ENCODE peak calls at places on chromosomes 12 and 14, in eight cellular contexts. One of them, this sample, is unnamed.

GRCh38 chr14:24612186-24612585 is 2.7 kb upstream of the GZMH start:
- DNase-seq in HL-60: no peak
- DNase-seq in cardiac muscle cell: no peak
- DNase-seq in HCT116: no peak
- DNase-seq in GM20000: no peak
- DNase-seq in sigmoid colon: no peak
- DNase-seq in activated B cell treated with CpG ODN at 0.5 μM for 24 hours: no peak
- DNase-seq in endothelial cell: no peak
- DNase-seq in this sample: no peak

GRCh38 chr12:78584695-78585094 is 279.9 kb upstream of the SYT1 start:
- DNase-seq in HL-60: no peak
- DNase-seq in cardiac muscle cell: peak; percentile 12
- DNase-seq in HCT116: peak; percentile 31
- DNase-seq in GM20000: no peak
- DNase-seq in sigmoid colon: no peak
- DNase-seq in activated B cell treated with CpG ODN at 0.5 μM for 24 hours: no peak
- DNase-seq in endothelial cell: peak; percentile 47
- DNase-seq in this sample: no peak

GRCh38 chr12:106767954-106768501 is 6.5 kb upstream of the RIC8B start:
- DNase-seq in HL-60: no peak
- DNase-seq in cardiac muscle cell: peak; percentile 70
- DNase-seq in HCT116: no peak
- DNase-seq in GM20000: no peak
- DNase-seq in sigmoid colon: no peak
- DNase-seq in activated B cell treated with CpG ODN at 0.5 μM for 24 hours: no peak
- DNase-seq in endothelial cell: no peak
- DNase-seq in this sample: no peak

GRCh38 chr12:62813031-62813829 is 121.7 kb downstream of the PPM1H start:
- DNase-seq in HL-60: peak; percentile 23
- DNase-seq in cardiac muscle cell: peak; percentile 87
- DNase-seq in HCT116: peak; percentile 45
- DNase-seq in GM20000: peak; percentile 59
- DNase-seq in sigmoid colon: peak; percentile 76
- DNase-seq in activated B cell treated with CpG ODN at 0.5 μM for 24 hours: no peak
- DNase-seq in endothelial cell: peak; percentile 40
- DNase-seq in this sample: peak; percentile 73

GRCh38 chr14:95255487-95255886 is 64.2 kb downstream of the CLMN start:
- DNase-seq in HL-60: peak; percentile 23
- DNase-seq in cardiac muscle cell: peak; percentile 81
- DNase-seq in HCT116: peak; percentile 38
- DNase-seq in GM20000: peak; percentile 49
- DNase-seq in sigmoid colon: no peak
- DNase-seq in activated B cell treated with CpG ODN at 0.5 μM for 24 hours: no peak
- DNase-seq in endothelial cell: peak; percentile 36
- DNase-seq in this sample: peak; percentile 82

GRCh38 chr14:74978416-74978947 is 23.1 kb upstream of the PGF start:
- DNase-seq in HL-60: no peak
- DNase-seq in cardiac muscle cell: no peak
- DNase-seq in HCT116: no peak
- DNase-seq in GM20000: no peak
- DNase-seq in sigmoid colon: no peak
- DNase-seq in activated B cell treated with CpG ODN at 0.5 μM for 24 hours: no peak
- DNase-seq in endothelial cell: no peak
- DNase-seq in this sample: no peak

GRCh38 chr12:50533203-50533584 is 28.4 kb downstream of the DIP2B start:
- DNase-seq in HL-60: no peak
- DNase-seq in cardiac muscle cell: no peak
- DNase-seq in HCT116: no peak
- DNase-seq in GM20000: no peak
- DNase-seq in sigmoid colon: no peak
- DNase-seq in activated B cell treated with CpG ODN at 0.5 μM for 24 hours: no peak
- DNase-seq in endothelial cell: no peak
- DNase-seq in this sample: no peak

GRCh38 chr14:55212611-55213010 is 21.2 kb upstream of the DLGAP5 start:
- DNase-seq in HL-60: no peak
- DNase-seq in cardiac muscle cell: no peak
- DNase-seq in HCT116: no peak
- DNase-seq in GM20000: no peak
- DNase-seq in sigmoid colon: no peak
- DNase-seq in activated B cell treated with CpG ODN at 0.5 μM for 24 hours: no peak
- DNase-seq in endothelial cell: no peak
- DNase-seq in this sample: no peak

GRCh38 chr12:95608252-95609033 is 57.2 kb upstream of the USP44 start:
- DNase-seq in HL-60: no peak
- DNase-seq in cardiac muscle cell: peak; percentile 66
- DNase-seq in HCT116: no peak
- DNase-seq in GM20000: no peak
- DNase-seq in sigmoid colon: no peak
- DNase-seq in activated B cell treated with CpG ODN at 0.5 μM for 24 hours: no peak
- DNase-seq in endothelial cell: no peak
- DNase-seq in this sample: no peak

GRCh38 chr12:56914256-56914655 is 20.0 kb downstream of the SDR9C7 start:
- DNase-seq in HL-60: no peak
- DNase-seq in cardiac muscle cell: no peak
- DNase-seq in HCT116: no peak
- DNase-seq in GM20000: no peak
- DNase-seq in sigmoid colon: no peak
- DNase-seq in activated B cell treated with CpG ODN at 0.5 μM for 24 hours: no peak
- DNase-seq in endothelial cell: no peak
- DNase-seq in this sample: no peak
- TF ChIP-seq CTCF in HL-60: no peak
- TF ChIP-seq CTCF in cardiac muscle cell: no peak
- TF ChIP-seq CTCF in HCT116: no peak
- TF ChIP-seq CTCF in GM20000: no peak
- TF ChIP-seq CTCF in sigmoid colon: no peak
- TF ChIP-seq CTCF in activated B cell treated with CpG ODN at 0.5 μM for 24 hours: no peak
- TF ChIP-seq CTCF in endothelial cell: no peak
- TF ChIP-seq CTCF in this sample: no peak

GRCh38 chr12:28974166-28974565 is 174.9 kb upstream of the FAR2 start:
- DNase-seq in HL-60: no peak
- DNase-seq in cardiac muscle cell: no peak
- DNase-seq in HCT116: no peak
- DNase-seq in GM20000: no peak
- DNase-seq in sigmoid colon: no peak
- DNase-seq in activated B cell treated with CpG ODN at 0.5 μM for 24 hours: no peak
- DNase-seq in endothelial cell: no peak
- DNase-seq in this sample: no peak
- TF ChIP-seq CTCF in HL-60: no peak
- TF ChIP-seq CTCF in cardiac muscle cell: no peak
- TF ChIP-seq CTCF in HCT116: no peak
- TF ChIP-seq CTCF in GM20000: no peak
- TF ChIP-seq CTCF in sigmoid colon: no peak
- TF ChIP-seq CTCF in activated B cell treated with CpG ODN at 0.5 μM for 24 hours: no peak
- TF ChIP-seq CTCF in endothelial cell: no peak
- TF ChIP-seq CTCF in this sample: no peak

GRCh38 chr12:130281157-130281799 is 56.4 kb upstream of the PIWIL1 start:
- DNase-seq in HL-60: no peak
- DNase-seq in cardiac muscle cell: no peak
- DNase-seq in HCT116: no peak
- DNase-seq in GM20000: no peak
- DNase-seq in sigmoid colon: no peak
- DNase-seq in activated B cell treated with CpG ODN at 0.5 μM for 24 hours: peak; percentile 27
- DNase-seq in endothelial cell: no peak
- DNase-seq in this sample: peak; percentile 86
- TF ChIP-seq CTCF in HL-60: no peak
- TF ChIP-seq CTCF in cardiac muscle cell: peak; percentile 18
- TF ChIP-seq CTCF in HCT116: peak; percentile 71
- TF ChIP-seq CTCF in GM20000: peak; percentile 22
- TF ChIP-seq CTCF in sigmoid colon: no peak
- TF ChIP-seq CTCF in activated B cell treated with CpG ODN at 0.5 μM for 24 hours: no peak
- TF ChIP-seq CTCF in endothelial cell: no peak
- TF ChIP-seq CTCF in this sample: peak; percentile 38

DNA sequence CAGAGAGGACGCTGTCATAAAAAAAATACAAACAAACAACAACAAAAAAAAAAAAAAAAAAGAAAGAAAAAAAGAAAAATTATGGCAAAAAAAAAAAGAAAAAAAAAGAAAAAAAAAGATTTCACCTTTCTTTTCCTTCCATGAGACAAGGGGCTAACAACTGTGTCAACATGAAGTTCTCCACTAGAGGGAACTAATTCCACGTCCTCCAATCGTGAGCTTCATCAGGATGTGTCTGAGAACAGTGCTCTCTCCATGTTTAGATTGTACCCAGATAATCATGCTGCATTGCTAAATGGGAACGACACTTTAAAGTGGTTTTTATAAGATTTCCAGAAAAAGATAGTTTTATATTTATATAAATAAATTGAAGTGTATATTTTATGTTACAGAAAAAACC is 96.2 kb upstream of the PTPRB start:
- DNase-seq in HL-60: peak; percentile 29
- DNase-seq in cardiac muscle cell: peak; percentile 85
- DNase-seq in HCT116: peak; percentile 76
- DNase-seq in GM20000: peak; percentile 50
- DNase-seq in sigmoid colon: no peak
- DNase-seq in activated B cell treated with CpG ODN at 0.5 μM for 24 hours: no peak
- DNase-seq in endothelial cell: peak; percentile 32
- DNase-seq in this sample: no peak
- TF ChIP-seq CTCF in HL-60: peak; percentile 31
- TF ChIP-seq CTCF in cardiac muscle cell: peak; percentile 70
- TF ChIP-seq CTCF in HCT116: peak; percentile 70
- TF ChIP-seq CTCF in GM20000: peak; percentile 28
- TF ChIP-seq CTCF in sigmoid colon: no peak
- TF ChIP-seq CTCF in activated B cell treated with CpG ODN at 0.5 μM for 24 hours: no peak
- TF ChIP-seq CTCF in endothelial cell: peak; percentile 79
- TF ChIP-seq CTCF in this sample: peak; percentile 59

GRCh38 chr14:49853158-49853477 is 530 bp upstream of the NEMF start:
- DNase-seq in HL-60: no peak
- DNase-seq in cardiac muscle cell: no peak
- DNase-seq in HCT116: no peak
- DNase-seq in GM20000: no peak
- DNase-seq in sigmoid colon: no peak
- DNase-seq in activated B cell treated with CpG ODN at 0.5 μM for 24 hours: no peak
- DNase-seq in endothelial cell: no peak
- DNase-seq in this sample: no peak
- TF ChIP-seq CTCF in HL-60: no peak
- TF ChIP-seq CTCF in cardiac muscle cell: no peak
- TF ChIP-seq CTCF in HCT116: peak; percentile 4
- TF ChIP-seq CTCF in GM20000: no peak
- TF ChIP-seq CTCF in sigmoid colon: no peak
- TF ChIP-seq CTCF in activated B cell treated with CpG ODN at 0.5 μM for 24 hours: no peak
- TF ChIP-seq CTCF in endothelial cell: no peak
- TF ChIP-seq CTCF in this sample: no peak

GRCh38 chr14:105020815-105021655 is at the start of gene CDCA4:
- DNase-seq in HL-60: peak; percentile 90
- DNase-seq in cardiac muscle cell: peak; percentile 98
- DNase-seq in HCT116: peak; percentile 89
- DNase-seq in GM20000: peak; percentile 100
- DNase-seq in sigmoid colon: peak; percentile 98
- DNase-seq in activated B cell treated with CpG ODN at 0.5 μM for 24 hours: peak; percentile 97
- DNase-seq in endothelial cell: peak; percentile 99
- DNase-seq in this sample: peak; percentile 99
- TF ChIP-seq CTCF in HL-60: no peak
- TF ChIP-seq CTCF in cardiac muscle cell: no peak
- TF ChIP-seq CTCF in HCT116: no peak
- TF ChIP-seq CTCF in GM20000: no peak
- TF ChIP-seq CTCF in sigmoid colon: no peak
- TF ChIP-seq CTCF in activated B cell treated with CpG ODN at 0.5 μM for 24 hours: no peak
- TF ChIP-seq CTCF in endothelial cell: peak; percentile 9
- TF ChIP-seq CTCF in this sample: no peak

GRCh38 chr12:104106965-104107364 is 31.0 kb downstream of the NFYB start:
- DNase-seq in HL-60: no peak
- DNase-seq in cardiac muscle cell: no peak
- DNase-seq in HCT116: no peak
- DNase-seq in GM20000: no peak
- DNase-seq in sigmoid colon: no peak
- DNase-seq in activated B cell treated with CpG ODN at 0.5 μM for 24 hours: no peak
- DNase-seq in endothelial cell: no peak
- DNase-seq in this sample: no peak

GRCh38 chr12:104105461-104105860 is 32.5 kb downstream of the NFYB start:
- DNase-seq in HL-60: no peak
- DNase-seq in cardiac muscle cell: peak; percentile 28
- DNase-seq in HCT116: no peak
- DNase-seq in GM20000: no peak
- DNase-seq in sigmoid colon: no peak
- DNase-seq in activated B cell treated with CpG ODN at 0.5 μM for 24 hours: no peak
- DNase-seq in endothelial cell: no peak
- DNase-seq in this sample: no peak

GRCh38 chr12:104108755-104109445 is 29.1 kb downstream of the NFYB start:
- DNase-seq in HL-60: peak; percentile 43
- DNase-seq in cardiac muscle cell: peak; percentile 82
- DNase-seq in HCT116: peak; percentile 75
- DNase-seq in GM20000: peak; percentile 57
- DNase-seq in sigmoid colon: peak; percentile 91
- DNase-seq in activated B cell treated with CpG ODN at 0.5 μM for 24 hours: peak; percentile 58
- DNase-seq in endothelial cell: peak; percentile 87
- DNase-seq in this sample: peak; percentile 73

GRCh38 chr12:104115587-104115975 is 22.4 kb downstream of the NFYB start:
- DNase-seq in HL-60: no peak
- DNase-seq in cardiac muscle cell: no peak
- DNase-seq in HCT116: no peak
- DNase-seq in GM20000: no peak
- DNase-seq in sigmoid colon: no peak
- DNase-seq in activated B cell treated with CpG ODN at 0.5 μM for 24 hours: no peak
- DNase-seq in endothelial cell: no peak
- DNase-seq in this sample: no peak

GRCh38 chr12:104109446-104110271 is 28.4 kb downstream of the NFYB start:
- DNase-seq in HL-60: no peak
- DNase-seq in cardiac muscle cell: no peak
- DNase-seq in HCT116: no peak
- DNase-seq in GM20000: no peak
- DNase-seq in sigmoid colon: no peak
- DNase-seq in activated B cell treated with CpG ODN at 0.5 μM for 24 hours: no peak
- DNase-seq in endothelial cell: no peak
- DNase-seq in this sample: no peak
- TF ChIP-seq CTCF in HL-60: no peak
- TF ChIP-seq CTCF in cardiac muscle cell: no peak
- TF ChIP-seq CTCF in HCT116: no peak
- TF ChIP-seq CTCF in GM20000: no peak
- TF ChIP-seq CTCF in sigmoid colon: no peak
- TF ChIP-seq CTCF in activated B cell treated with CpG ODN at 0.5 μM for 24 hours: no peak
- TF ChIP-seq CTCF in endothelial cell: peak; percentile 47
- TF ChIP-seq CTCF in this sample: no peak

This sample was measured in left lung.